ENCODE peak calls at places on chromosome 1, in ten cellular contexts. O is activated CD4-positive, CD25-positive, alpha-beta regulatory T cell treated with anti-CD3 and anti-CD28 coated beads, Interleukin-2, amount 50 U/mL, for 16 hours; W is uterus; E is A172; S is stimulated activated CD4-positive, alpha-beta T cell treated with anti-CD3 and anti-CD28 coated beads, Interleukin-12 subunit alpha, Interleukin-12 subunit beta, amount 100 ng/mL, for 4 hours; A is EL; B is IMR-90; I is amniotic stem cell; K is NCI-H2171; M is thoracic aorta. G is an unnamed sample.

GRCh38 chr1:116015679-116016078 is 39.4 kb downstream of the SLC22A15 start:
- DNase-seq in A (no peak), I (no peak), B (no peak), S (no peak), O (no peak), M (no peak), W (no peak), K (no peak), E (no peak), G (no peak)

GRCh38 chr1:35432231-35432630 is 125.0 kb downstream of the KIAA0319L start:
- DNase-seq in M (no peak), E (no peak), A (no peak), B (no peak), O (no peak), I (no peak), S (no peak), W (no peak), K (no peak), G (no peak)

GRCh38 chr1:147760481-147761260 is at the start of gene GJA5:
- DNase-seq in E (no peak), S (no peak), I (no peak), K (no peak), B (no peak), O (no peak), W (no peak), A (peak; percentile 91), M (no peak), G (no peak)

GRCh38 chr1:157515709-157516108 is 36.6 kb downstream of the FCRL5 start:
- DNase-seq in K (no peak), O (no peak), B (no peak), W (no peak), I (no peak), A (no peak), E (no peak), S (no peak), M (no peak), G (no peak)

GRCh38 chr1:183270541-183271141 is 84.6 kb downstream of the LAMC2 start:
- DNase-seq in K (peak; percentile 22), O (no peak), A (peak; percentile 98), B (peak; percentile 96), E (peak; percentile 94), M (no peak), S (no peak), W (no peak), I (peak; percentile 85), G (no peak)

GRCh38 chr1:40636777-40637176 is 28.7 kb downstream of the RIMS3 start:
- DNase-seq in M (no peak), O (no peak), E (no peak), A (no peak), I (no peak), K (no peak), B (no peak), W (no peak), S (no peak), G (no peak)

GRCh38 chr1:2194319-2194897 is at the start of gene FAAP20:
- DNase-seq in K (peak; percentile 65), E (no peak), A (peak; percentile 74), B (peak; percentile 54), S (peak; percentile 67), M (no peak), O (peak; percentile 52), W (no peak), I (peak; percentile 48), G (peak; percentile 68)

GRCh38 chr1:1540817-1541628 is 599 bp upstream of the TMEM240 start:
- DNase-seq in S (no peak), O (no peak), I (no peak), W (no peak), M (no peak), E (no peak), A (no peak), B (no peak), K (no peak), G (no peak)

GRCh38 chr1:45669859-45670655 is 16.3 kb downstream of the GPBP1L1 start:
- DNase-seq in E (no peak), S (no peak), M (no peak), O (no peak), I (no peak), W (no peak), B (peak; percentile 55), A (peak; percentile 63), K (no peak), G (no peak)

GRCh38 chr1:114892194-114892918 is 37.7 kb downstream of the SYCP1 start:
- DNase-seq in A (no peak), B (no peak), O (no peak), K (no peak), I (no peak), E (no peak), M (no peak), W (no peak), S (no peak), G (no peak)

GRCh38 chr1:177864530-177865305 is 105.1 kb downstream of the SEC16B start:
- DNase-seq in B (no peak), I (no peak), M (no peak), O (no peak), E (no peak), S (no peak), A (no peak), K (no peak), W (no peak), G (no peak)

GRCh38 chr1:237255071-237255470 is 213.1 kb downstream of the RYR2 start:
- DNase-seq in O (no peak), A (no peak), S (no peak), M (no peak), E (no peak), W (no peak), I (no peak), B (no peak), K (no peak), G (no peak)

GRCh38 chr1:21724098-21724497 is 54.9 kb upstream of the RAP1GAP start:
- DNase-seq in I (no peak), S (no peak), W (no peak), E (no peak), K (no peak), O (no peak), M (no peak), B (no peak), A (no peak), G (no peak)

GRCh38 chr1:173190101-173190895 is 16.8 kb downstream of the TNFSF4 start:
- DNase-seq in W (peak; percentile 45), M (peak; percentile 55), S (no peak), A (peak; percentile 82), K (no peak), O (no peak), B (peak; percentile 62), I (no peak), E (peak; percentile 92), G (no peak)

GRCh38 chr1:212430955-212431394 is 1.7 kb upstream of the NENF start:
- DNase-seq in M (no peak), K (no peak), E (no peak), O (no peak), A (no peak), I (no peak), W (no peak), S (no peak), B (peak; percentile 53), G (no peak)

GRCh38 chr1:183454377-183454776 is 17.9 kb upstream of the SMG7 start:
- DNase-seq in E (peak; percentile 45), B (no peak), A (peak; percentile 77), W (no peak), I (no peak), K (no peak), S (no peak), O (no peak), M (no peak), G (no peak)

GRCh38 chr1:243693764-243694163 is 156.3 kb downstream of the AKT3 start:
- DNase-seq in O (no peak), I (no peak), K (peak; percentile 81), A (no peak), B (no peak), S (no peak), M (no peak), E (no peak), W (no peak), G (no peak)

GRCh38 chr1:48356901-48357300 is 115.1 kb downstream of the SPATA6 start:
- DNase-seq in I (no peak), S (no peak), M (no peak), A (no peak), E (no peak), O (no peak), K (no peak), W (no peak), B (no peak), G (no peak)

GRCh38 chr1:38872401-38873026 is 634 bp downstream of the MYCBP start:
- DNase-seq in K (no peak), I (no peak), O (no peak), E (no peak), B (peak; percentile 31), W (no peak), M (no peak), S (peak; percentile 31), A (peak; percentile 43), G (peak; percentile 9)

GRCh38 chr1:115840615-115841460 is at the start of gene NHLH2:
- DNase-seq in I (no peak), O (no peak), W (no peak), K (peak; percentile 90), A (no peak), B (no peak), S (no peak), M (no peak), E (no peak), G (no peak)

GRCh38 chr1:27634166-27634981 is 611 bp downstream of the FGR start:
- DNase-seq in S (peak; percentile 42), B (no peak), K (no peak), O (no peak), W (peak; percentile 31), M (no peak), E (no peak), I (no peak), A (peak; percentile 40), G (peak; percentile 38)

GRCh38 chr1:204978782-204979181 is 64.2 kb upstream of the CNTN2 start:
- DNase-seq in M (no peak), E (no peak), W (no peak), I (no peak), A (no peak), B (no peak), O (no peak), K (no peak), S (no peak), G (no peak)

GRCh38 chr1:61226791-61227567 is 144.6 kb downstream of the NFIA start:
- DNase-seq in K (peak; percentile 90), S (no peak), A (no peak), M (no peak), E (no peak), B (no peak), I (no peak), O (no peak), W (no peak), G (no peak)

GRCh38 chr1:39047374-39048229 is 21.5 kb downstream of the NDUFS5 start:
- DNase-seq in A (peak; percentile 79), S (no peak), E (peak; percentile 84), I (peak; percentile 65), K (no peak), B (peak; percentile 87), M (peak; percentile 22), O (no peak), W (peak; percentile 68), G (no peak)

GRCh38 chr1:244381887-244382565 is 69.7 kb downstream of the ADSS2 start:
- DNase-seq in W (no peak), A (peak; percentile 76), I (peak; percentile 10), O (no peak), S (no peak), B (peak; percentile 76), M (no peak), E (peak; percentile 74), K (no peak), G (no peak)

GRCh38 chr1:88698140-88698539 is 14.1 kb downstream of the PKN2 start:
- DNase-seq in B (peak; percentile 23), I (no peak), S (no peak), M (no peak), W (no peak), E (no peak), K (no peak), A (peak; percentile 53), O (no peak), G (no peak)

GRCh38 chr1:174743654-174744561 is 255.8 kb upstream of the CACYBP start:
- DNase-seq in W (no peak), E (peak; percentile 62), K (peak; percentile 42), O (no peak), I (peak; percentile 33), M (no peak), B (peak; percentile 63), S (no peak), A (peak; percentile 49), G (no peak)

GRCh38 chr1:73717971-73718370 is 480.0 kb downstream of the LRRIQ3 start:
- DNase-seq in S (no peak), M (no peak), W (no peak), B (no peak), E (no peak), I (no peak), A (no peak), O (no peak), K (no peak), G (no peak)